ENCODE peak calls at places on chromosome 18, in ten cellular contexts. L, Q, R, B, W, O, D, Z, E and T are unnamed samples.

GRCh38 chr18:44231936-44232335 is 448.8 kb upstream of the SETBP1 start:
- DNase-seq in L (no peak), Q (no peak), R (no peak), B (no peak), W (no peak), O (no peak), D (no peak), Z (no peak), E (no peak), T (no peak)

GRCh38 chr18:8751692-8752091 is 46.3 kb downstream of the MTCL1 start:
- DNase-seq in L (no peak), Q (no peak), R (no peak), B (no peak), W (no peak), O (no peak), D (no peak), Z (no peak), E (no peak), T (no peak)

GRCh38 chr18:67599277-67599676 is 82.8 kb upstream of the DSEL start:
- DNase-seq in L (no peak), Q (no peak), R (no peak), B (no peak), W (no peak), O (no peak), D (no peak), Z (no peak), E (no peak), T (no peak)

GRCh38 chr18:56083889-56084288 is 495.9 kb upstream of the TCF4 start:
- DNase-seq in L (no peak), Q (no peak), R (no peak), B (no peak), W (no peak), O (no peak), D (no peak), Z (no peak), E (no peak), T (no peak)

GRCh38 chr18:62354171-62354570 is 29.1 kb downstream of the TNFRSF11A start:
- DNase-seq in L (no peak), Q (no peak), R (no peak), B (no peak), W (no peak), O (no peak), D (no peak), Z (no peak), E (no peak), T (no peak)

GRCh38 chr18:46283895-46284295 is 179.7 kb downstream of the HAUS1 start:
- DNase-seq in L (no peak), Q (no peak), R (no peak), B (no peak), W (no peak), O (no peak), D (no peak), Z (no peak), E (no peak), T (no peak)

GRCh38 chr18:24656044-24656443 is 195.6 kb downstream of the HRH4 start:
- DNase-seq in L (no peak), Q (no peak), R (no peak), B (no peak), W (no peak), O (no peak), D (no peak), Z (no peak), E (no peak), T (no peak)

GRCh38 chr18:31880186-31880898 is 62.6 kb downstream of the TRAPPC8 start:
- DNase-seq in L (no peak), Q (no peak), R (no peak), B (no peak), W (no peak), O (no peak), D (no peak), Z (no peak), E (no peak), T (no peak)

GRCh38 chr18:77101410-77102245 is 31.0 kb downstream of the MBP start:
- DNase-seq in L (no peak), Q (peak; percentile 57), R (peak; percentile 70), B (no peak), W (no peak), O (no peak), D (peak; percentile 94), Z (peak; percentile 88), E (peak; percentile 23), T (peak; percentile 48)

GRCh38 chr18:54671291-54671881 is 80.3 kb downstream of the DYNAP start:
- DNase-seq in L (no peak), Q (no peak), R (no peak), B (no peak), W (no peak), O (no peak), D (no peak), Z (no peak), E (no peak), T (no peak)

GRCh38 chr18:10715791-10716190 is 190.0 kb downstream of the NAPG start:
- DNase-seq in L (no peak), Q (no peak), R (no peak), B (no peak), W (no peak), O (no peak), D (peak; percentile 80), Z (no peak), E (no peak), T (no peak)

GRCh38 chr18:66795011-66795410 is 191.1 kb upstream of the CDH19 start:
- DNase-seq in L (no peak), Q (no peak), R (no peak), B (no peak), W (no peak), O (no peak), D (no peak), Z (no peak), E (no peak), T (no peak)